ENCODE peak calls at places on chromosome 9, in four cellular contexts. One of them, this sample, is unnamed.

GRCh38 chr9:131738838-131739191 is 1.1 kb downstream of the RAPGEF1 start:
- DNase-seq in CD8-positive, alpha-beta memory T cell: no peak
- DNase-seq in neural progenitor cell: peak; percentile 31
- DNase-seq in RWPE2: no peak
- DNase-seq in this sample: no peak

GRCh38 chr9:21873540-21874221 is 71.2 kb downstream of the MTAP start:
- DNase-seq in CD8-positive, alpha-beta memory T cell: no peak
- DNase-seq in neural progenitor cell: no peak
- DNase-seq in RWPE2: no peak
- DNase-seq in this sample: no peak

GRCh38 chr9:19138084-19138483 is 10.8 kb upstream of the PLIN2 start:
- DNase-seq in CD8-positive, alpha-beta memory T cell: no peak
- DNase-seq in neural progenitor cell: no peak
- DNase-seq in RWPE2: no peak
- DNase-seq in this sample: no peak

GRCh38 chr9:13279284-13280162 is at the start of gene MPDZ:
- DNase-seq in CD8-positive, alpha-beta memory T cell: no peak
- DNase-seq in neural progenitor cell: peak; percentile 89
- DNase-seq in RWPE2: no peak
- DNase-seq in this sample: no peak

GRCh38 chr9:34204011-34204635 is 25.3 kb downstream of the UBAP1 start:
- DNase-seq in CD8-positive, alpha-beta memory T cell: no peak
- DNase-seq in neural progenitor cell: no peak
- DNase-seq in RWPE2: no peak
- DNase-seq in this sample: no peak

GRCh38 chr9:98018347-98018746 is 35.2 kb downstream of the ANP32B start:
- DNase-seq in CD8-positive, alpha-beta memory T cell: no peak
- DNase-seq in neural progenitor cell: no peak
- DNase-seq in RWPE2: no peak
- DNase-seq in this sample: no peak

GRCh38 chr9:137044502-137045177 is 1.3 kb downstream of the NPDC1 start:
- DNase-seq in CD8-positive, alpha-beta memory T cell: no peak
- DNase-seq in neural progenitor cell: no peak
- DNase-seq in RWPE2: no peak
- DNase-seq in this sample: no peak

GRCh38 chr9:115367780-115368179 is 249.8 kb upstream of the TNC start:
- DNase-seq in CD8-positive, alpha-beta memory T cell: no peak
- DNase-seq in neural progenitor cell: no peak
- DNase-seq in RWPE2: no peak
- DNase-seq in this sample: no peak

GRCh38 chr9:133130721-133131244 is 9.7 kb upstream of the RALGDS start:
- DNase-seq in CD8-positive, alpha-beta memory T cell: peak; percentile 88
- DNase-seq in neural progenitor cell: no peak
- DNase-seq in RWPE2: no peak
- DNase-seq in this sample: no peak

GRCh38 chr9:20940447-20941176 is 90.8 kb downstream of the HACD4 start:
- DNase-seq in CD8-positive, alpha-beta memory T cell: no peak
- DNase-seq in neural progenitor cell: no peak
- DNase-seq in RWPE2: no peak
- DNase-seq in this sample: no peak

GRCh38 chr9:111158375-111158774 is 120.1 kb upstream of the LPAR1 start:
- DNase-seq in CD8-positive, alpha-beta memory T cell: no peak
- DNase-seq in neural progenitor cell: no peak
- DNase-seq in RWPE2: no peak
- DNase-seq in this sample: no peak

GRCh38 chr9:120894404-120895226 is 17.6 kb upstream of the PHF19 start:
- DNase-seq in CD8-positive, alpha-beta memory T cell: no peak
- DNase-seq in neural progenitor cell: peak; percentile 63
- DNase-seq in RWPE2: no peak
- DNase-seq in this sample: no peak

GRCh38 chr9:99834474-99834873 is 12.8 kb downstream of the NR4A3 start:
- DNase-seq in CD8-positive, alpha-beta memory T cell: no peak
- DNase-seq in neural progenitor cell: no peak
- DNase-seq in RWPE2: no peak
- DNase-seq in this sample: no peak

GRCh38 chr9:81686614-81687520 is 2.5 kb downstream of the TLE1 start:
- DNase-seq in CD8-positive, alpha-beta memory T cell: no peak
- DNase-seq in neural progenitor cell: peak; percentile 96
- DNase-seq in RWPE2: peak; percentile 87
- DNase-seq in this sample: peak; percentile 56

GRCh38 chr9:134403682-134404301 is 77.5 kb downstream of the RXRA start:
- DNase-seq in CD8-positive, alpha-beta memory T cell: peak; percentile 60
- DNase-seq in neural progenitor cell: no peak
- DNase-seq in RWPE2: no peak
- DNase-seq in this sample: no peak

GRCh38 chr9:17578911-17579793 is at the start of gene SH3GL2:
- DNase-seq in CD8-positive, alpha-beta memory T cell: no peak
- DNase-seq in neural progenitor cell: peak; percentile 80
- DNase-seq in RWPE2: peak; percentile 47
- DNase-seq in this sample: no peak

GRCh38 chr9:121906074-121906520 is 187.0 kb downstream of the TTLL11 start:
- DNase-seq in CD8-positive, alpha-beta memory T cell: no peak
- DNase-seq in neural progenitor cell: no peak
- DNase-seq in RWPE2: no peak
- DNase-seq in this sample: no peak

GRCh38 chr9:120931278-120932085 is 4.9 kb upstream of the TRAF1 start:
- DNase-seq in CD8-positive, alpha-beta memory T cell: peak; percentile 86
- DNase-seq in neural progenitor cell: no peak
- DNase-seq in RWPE2: no peak
- DNase-seq in this sample: no peak

GRCh38 chr9:35042081-35042604 is 30.3 kb downstream of the VCP start:
- DNase-seq in CD8-positive, alpha-beta memory T cell: no peak
- DNase-seq in neural progenitor cell: no peak
- DNase-seq in RWPE2: no peak
- DNase-seq in this sample: peak; percentile 14

GRCh38 chr9:13437898-13438297 is 158.4 kb upstream of the MPDZ start:
- DNase-seq in CD8-positive, alpha-beta memory T cell: no peak
- DNase-seq in neural progenitor cell: no peak
- DNase-seq in RWPE2: no peak
- DNase-seq in this sample: no peak

GRCh38 chr9:22165144-22165543 is 156.0 kb upstream of the CDKN2B start:
- DNase-seq in CD8-positive, alpha-beta memory T cell: no peak
- DNase-seq in neural progenitor cell: no peak
- DNase-seq in RWPE2: no peak
- DNase-seq in this sample: no peak

GRCh38 chr9:69472101-69472625 is 147.1 kb downstream of the ENTREP1 start:
- DNase-seq in CD8-positive, alpha-beta memory T cell: no peak
- DNase-seq in neural progenitor cell: no peak
- DNase-seq in RWPE2: no peak
- DNase-seq in this sample: no peak

GRCh38 chr9:18999173-18999785 is 33.7 kb downstream of the SAXO1 start:
- DNase-seq in CD8-positive, alpha-beta memory T cell: no peak
- DNase-seq in neural progenitor cell: no peak
- DNase-seq in RWPE2: no peak
- DNase-seq in this sample: no peak

GRCh38 chr9:134707731-134708671 is 66.4 kb downstream of the COL5A1 start:
- DNase-seq in CD8-positive, alpha-beta memory T cell: no peak
- DNase-seq in neural progenitor cell: peak; percentile 13
- DNase-seq in RWPE2: no peak
- DNase-seq in this sample: no peak

GRCh38 chr9:123232332-123232731 is 36.1 kb downstream of the STRBP start:
- DNase-seq in CD8-positive, alpha-beta memory T cell: no peak
- DNase-seq in neural progenitor cell: peak; percentile 12
- DNase-seq in RWPE2: no peak
- DNase-seq in this sample: no peak

GRCh38 chr9:92294297-92294676 is 790 bp upstream of the IARS1 start:
- DNase-seq in CD8-positive, alpha-beta memory T cell: no peak
- DNase-seq in neural progenitor cell: peak; percentile 25
- DNase-seq in RWPE2: no peak
- DNase-seq in this sample: no peak

DNA sequence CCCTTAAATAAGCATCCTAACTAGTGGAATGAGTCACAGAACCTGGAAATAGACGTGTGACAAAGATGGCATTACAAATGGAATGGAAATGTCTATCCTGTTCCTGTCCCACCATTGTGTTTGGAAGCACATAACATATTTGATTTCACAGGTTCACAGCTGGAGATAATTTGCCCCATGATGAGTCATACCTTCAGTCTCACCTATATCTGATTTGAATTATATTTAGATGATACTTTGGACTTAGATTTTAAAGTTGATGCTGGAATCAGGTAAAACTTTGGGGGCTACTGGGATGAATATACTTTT is 92.5 kb downstream of the CEMIP2 start:
- DNase-seq in CD8-positive, alpha-beta memory T cell: no peak
- DNase-seq in neural progenitor cell: no peak
- DNase-seq in RWPE2: no peak
- DNase-seq in this sample: no peak
- H3K27ac ChIP-seq in CD8-positive, alpha-beta memory T cell: no peak overlapping the region
- H3K27ac ChIP-seq in neural progenitor cell: no peak overlapping the region
- H3K27ac ChIP-seq in RWPE2: no peak overlapping the region
- H3K27ac ChIP-seq in this sample: no peak overlapping the region

DNA sequence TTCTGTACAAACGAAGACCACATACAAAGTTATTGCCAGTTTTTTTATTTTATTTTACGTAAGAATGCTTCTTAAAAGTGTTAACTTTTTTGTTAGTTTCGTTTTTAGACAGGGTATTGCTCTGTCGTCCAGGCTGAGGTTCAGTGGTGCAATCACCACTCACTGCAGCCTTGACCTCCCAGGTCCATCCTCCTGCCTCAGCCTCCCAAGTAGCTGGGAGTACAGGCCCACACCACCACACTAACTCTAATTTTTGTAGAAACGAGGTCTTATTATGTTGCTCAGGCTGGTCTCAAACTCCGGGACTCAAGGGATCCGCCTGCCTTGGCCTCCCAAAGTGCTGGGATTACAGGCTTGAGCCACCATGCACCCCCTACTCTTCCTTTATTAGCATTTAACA is 2.3 kb upstream of the DNAJA1 start:
- DNase-seq in CD8-positive, alpha-beta memory T cell: no peak
- DNase-seq in neural progenitor cell: no peak
- DNase-seq in RWPE2: no peak
- DNase-seq in this sample: no peak
- H3K27ac ChIP-seq in CD8-positive, alpha-beta memory T cell: peak overlapping the region; percentile 10
- H3K27ac ChIP-seq in neural progenitor cell: no peak overlapping the region
- H3K27ac ChIP-seq in RWPE2: no peak overlapping the region
- H3K27ac ChIP-seq in this sample: no peak overlapping the region

DNA sequence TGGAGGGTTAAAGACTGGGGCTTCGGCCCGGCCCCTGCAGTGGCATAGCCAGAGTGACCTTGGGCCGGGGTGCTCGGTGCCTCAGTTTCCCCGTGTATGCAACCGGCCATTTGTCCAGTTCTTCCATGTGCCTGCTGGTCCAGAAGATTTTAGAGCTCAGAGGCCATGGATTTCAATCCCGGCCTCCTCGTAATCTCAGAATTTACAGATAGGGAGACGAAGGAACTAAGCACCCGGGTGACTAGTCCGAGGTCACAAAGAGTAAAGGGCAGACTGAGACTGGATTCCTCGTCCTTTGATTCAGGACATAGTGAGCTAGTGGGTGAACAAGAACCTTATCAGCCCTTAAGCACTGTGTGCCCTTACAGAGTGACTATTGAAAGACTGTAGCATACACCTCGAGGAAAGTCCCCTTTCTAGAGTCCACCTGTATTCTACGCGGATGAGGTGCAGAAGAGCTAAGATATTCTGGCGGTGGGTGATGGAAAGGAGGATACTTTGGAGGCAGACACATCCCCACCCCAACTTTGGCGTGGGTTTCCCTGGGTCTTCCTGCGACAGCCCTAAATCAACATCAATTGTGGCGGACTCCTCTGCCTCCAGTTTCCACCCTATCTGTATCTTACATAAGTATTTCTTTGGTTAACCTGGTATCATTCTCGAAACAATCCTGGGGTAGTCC is 597 bp downstream of the SLC31A1 start:
- DNase-seq in CD8-positive, alpha-beta memory T cell: no peak
- DNase-seq in neural progenitor cell: no peak
- DNase-seq in RWPE2: no peak
- DNase-seq in this sample: no peak
- H3K27ac ChIP-seq in CD8-positive, alpha-beta memory T cell: peak overlapping the region; percentile 91
- H3K27ac ChIP-seq in neural progenitor cell: no peak overlapping the region
- H3K27ac ChIP-seq in RWPE2: peak overlapping the region; percentile 66
- H3K27ac ChIP-seq in this sample: peak overlapping the region; percentile 72

GRCh38 chr9:112764344-112764743 is 13.8 kb downstream of the SNX30 start:
- DNase-seq in CD8-positive, alpha-beta memory T cell: no peak
- DNase-seq in neural progenitor cell: peak; percentile 38
- DNase-seq in RWPE2: no peak
- DNase-seq in this sample: no peak
- H3K27ac ChIP-seq in CD8-positive, alpha-beta memory T cell: no peak overlapping the region
- H3K27ac ChIP-seq in neural progenitor cell: peak overlapping the region; percentile 72
- H3K27ac ChIP-seq in RWPE2: no peak overlapping the region
- H3K27ac ChIP-seq in this sample: no peak overlapping the region

DNA sequence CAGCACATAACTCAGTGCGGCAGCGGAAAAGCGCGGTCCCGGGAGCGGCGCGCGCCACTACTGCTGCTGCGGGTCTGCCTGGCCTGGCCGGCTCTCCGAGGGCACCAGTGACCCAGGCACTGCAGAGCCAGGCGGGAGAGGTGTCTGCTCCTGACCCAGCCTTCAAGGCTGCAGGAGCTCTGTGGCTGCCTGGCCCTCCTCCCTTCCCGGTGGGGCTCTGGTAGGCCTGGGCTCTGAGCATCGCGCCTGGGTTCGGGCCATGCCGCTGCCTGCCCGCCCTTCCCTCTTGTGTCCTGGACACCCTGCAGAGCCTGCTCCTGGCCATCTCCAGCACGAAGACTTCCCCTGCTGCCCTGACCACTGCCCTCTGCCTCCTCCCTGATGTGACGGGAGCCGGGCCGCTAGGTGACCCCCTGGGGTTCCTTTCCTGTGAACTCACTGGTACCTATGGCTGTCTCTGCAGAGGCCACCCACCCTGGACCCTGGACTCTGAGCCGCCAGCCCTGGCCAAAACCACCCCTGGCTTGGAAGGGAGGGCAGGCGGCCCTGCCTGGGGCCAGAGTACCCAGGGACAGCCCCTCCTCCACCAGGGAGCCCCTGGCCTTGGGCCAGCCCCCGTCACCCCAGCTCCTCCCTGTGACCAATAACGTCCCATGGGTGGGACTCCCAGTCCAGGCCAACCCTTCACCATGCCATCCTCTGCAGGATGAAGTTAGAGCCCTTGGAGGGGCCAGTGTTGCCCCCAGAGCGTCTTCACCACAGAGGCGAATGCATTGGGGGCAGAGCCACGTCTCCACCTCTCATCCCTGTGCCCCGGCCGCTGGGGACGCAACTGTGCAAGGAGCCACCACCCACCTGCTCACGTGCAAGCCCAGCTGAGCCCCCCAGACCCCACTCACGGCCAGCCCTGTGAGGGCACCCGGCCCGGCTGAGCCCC is 32.9 kb upstream of the UBAC1 start:
- DNase-seq in CD8-positive, alpha-beta memory T cell: no peak
- DNase-seq in neural progenitor cell: peak; percentile 56
- DNase-seq in RWPE2: no peak
- DNase-seq in this sample: no peak
- H3K27ac ChIP-seq in CD8-positive, alpha-beta memory T cell: no peak overlapping the region
- H3K27ac ChIP-seq in neural progenitor cell: no peak overlapping the region
- H3K27ac ChIP-seq in RWPE2: no peak overlapping the region
- H3K27ac ChIP-seq in this sample: no peak overlapping the region

GRCh38 chr9:75089369-75089766 is 1.1 kb downstream of the OSTF1 start:
- DNase-seq in CD8-positive, alpha-beta memory T cell: no peak
- DNase-seq in neural progenitor cell: no peak
- DNase-seq in RWPE2: no peak
- DNase-seq in this sample: no peak
- H3K27ac ChIP-seq in CD8-positive, alpha-beta memory T cell: peak overlapping the region; percentile 85
- H3K27ac ChIP-seq in neural progenitor cell: no peak overlapping the region
- H3K27ac ChIP-seq in RWPE2: peak overlapping the region; percentile 86
- H3K27ac ChIP-seq in this sample: peak overlapping the region; percentile 97

GRCh38 chr9:129666575-129666974 is 1.1 kb downstream of the PRRX2 start:
- DNase-seq in CD8-positive, alpha-beta memory T cell: no peak
- DNase-seq in neural progenitor cell: peak; percentile 62
- DNase-seq in RWPE2: no peak
- DNase-seq in this sample: no peak
- H3K27ac ChIP-seq in CD8-positive, alpha-beta memory T cell: no peak overlapping the region
- H3K27ac ChIP-seq in neural progenitor cell: no peak overlapping the region
- H3K27ac ChIP-seq in RWPE2: no peak overlapping the region
- H3K27ac ChIP-seq in this sample: no peak overlapping the region

GRCh38 chr9:88494983-88495721 is 39.8 kb upstream of the NXNL2 start:
- DNase-seq in CD8-positive, alpha-beta memory T cell: no peak
- DNase-seq in neural progenitor cell: no peak
- DNase-seq in RWPE2: no peak
- DNase-seq in this sample: no peak
- H3K27ac ChIP-seq in CD8-positive, alpha-beta memory T cell: no peak overlapping the region
- H3K27ac ChIP-seq in neural progenitor cell: no peak overlapping the region
- H3K27ac ChIP-seq in RWPE2: no peak overlapping the region
- H3K27ac ChIP-seq in this sample: no peak overlapping the region

This sample was measured in epithelial cell of prostate.